ENCODE peak calls at places on chromosomes 2 and 18, in eight cellular contexts. C is cardiac muscle cell; U is CD8-positive, alpha-beta memory T cell; V is Caki2; H is stimulated activated CD4-positive, alpha-beta T cell treated with anti-CD3 and anti-CD28 coated beads, Interleukin-1b, Interleukin-23, amount 100 ng/mL, for 1 hour; Z is NCI-H1105; G is activated naive CD8-positive, alpha-beta T cell treated with anti-CD3 and anti-CD28 coated beads, Interleukin-2, amount 50 U/mL, for 24 hours; Y is left cardiac atrium. Q is an unnamed sample.

GRCh38 chr2:182862003-182862402 is 4.4 kb downstream of the FRZB start:
- DNase-seq in V (no peak), Z (no peak), Y (peak; percentile 32), U (no peak), H (no peak), C (no peak), G (no peak), Q (no peak)

GRCh38 chr2:239878686-239879085 is 146.5 kb downstream of the NDUFA10 start:
- DNase-seq in H (no peak), G (no peak), C (no peak), U (no peak), Y (no peak), Z (no peak), V (no peak), Q (no peak)

GRCh38 chr18:13112982-13113381 is 105.6 kb upstream of the LDLRAD4 start:
- DNase-seq in U (no peak), G (no peak), C (peak; percentile 72), Y (peak; percentile 84), H (no peak), Z (no peak), V (no peak), Q (no peak)

GRCh38 chr2:219277703-219278654 is 1.2 kb upstream of the DNAJB2 start:
- DNase-seq in C (peak; percentile 82), H (peak; percentile 42), G (peak; percentile 82), U (peak; percentile 66), V (peak; percentile 82), Y (peak; percentile 76), Z (peak; percentile 57), Q (peak; percentile 31)

GRCh38 chr2:104658149-104658839 is 195.6 kb upstream of the POU3F3 start:
- DNase-seq in U (no peak), H (no peak), V (no peak), C (peak; percentile 16), Y (peak; percentile 88), Z (no peak), G (peak; percentile 11), Q (no peak)

GRCh38 chr2:234957533-234958135 is 5.8 kb downstream of the SH3BP4 start:
- DNase-seq in U (no peak), G (no peak), Y (no peak), V (no peak), C (peak; percentile 67), H (no peak), Z (no peak), Q (no peak)

GRCh38 chr2:168773719-168774521 is 28.5 kb upstream of the NOSTRIN start:
- DNase-seq in C (peak; percentile 89), V (peak; percentile 34), H (no peak), Y (peak; percentile 62), Z (peak; percentile 6), G (peak; percentile 37), U (no peak), Q (no peak)

GRCh38 chr2:156476516-156477206 is 40.5 kb downstream of the GPD2 start:
- DNase-seq in G (no peak), U (no peak), H (no peak), V (no peak), Z (no peak), C (peak; percentile 80), Y (no peak), Q (no peak)

GRCh38 chr2:10235099-10235908 is 67.4 kb upstream of the HPCAL1 start:
- DNase-seq in U (no peak), C (peak; percentile 37), Z (no peak), V (no peak), H (no peak), G (no peak), Y (no peak), Q (no peak)

GRCh38 chr2:162058973-162059668 is 14.9 kb downstream of the DPP4 start:
- DNase-seq in C (peak; percentile 24), Z (no peak), V (peak; percentile 66), Y (no peak), U (no peak), G (no peak), H (no peak), Q (no peak)

GRCh38 chr2:224362094-224362493 is 39.8 kb downstream of the FAM124B start:
- DNase-seq in H (no peak), G (no peak), V (no peak), Z (no peak), U (no peak), C (no peak), Y (no peak), Q (no peak)

GRCh38 chr2:237390235-237390634 is 23.7 kb downstream of the COL6A3 start:
- DNase-seq in V (no peak), H (no peak), Z (no peak), Y (no peak), C (no peak), G (no peak), U (no peak), Q (no peak)

GRCh38 chr2:85435220-85435958 is 16.9 kb downstream of the SH2D6 start:
- DNase-seq in Y (no peak), G (no peak), U (no peak), H (no peak), Z (no peak), C (no peak), V (peak; percentile 74), Q (no peak)

GRCh38 chr2:113061896-113062770 is 3.1 kb downstream of the IL36RN start:
- DNase-seq in Y (no peak), H (no peak), C (no peak), G (no peak), Z (no peak), V (no peak), U (no peak), Q (no peak)

GRCh38 chr2:132640116-132640515 is 29.9 kb downstream of the LYPD1 start:
- DNase-seq in Y (no peak), U (no peak), C (no peak), H (no peak), G (no peak), V (no peak), Z (no peak), Q (no peak)

GRCh38 chr2:38653715-38654494 is 12.0 kb upstream of the GALM start:
- DNase-seq in V (no peak), Y (no peak), G (peak; percentile 74), U (peak; percentile 25), Z (no peak), C (no peak), H (peak; percentile 33), Q (no peak)

GRCh38 chr2:129768485-129769258 is 210.8 kb upstream of the RAB6C start:
- DNase-seq in C (no peak), V (no peak), Z (no peak), G (no peak), U (no peak), H (no peak), Y (no peak), Q (no peak)

GRCh38 chr2:109144721-109145120 is 15.7 kb downstream of the SH3RF3 start:
- DNase-seq in G (no peak), C (no peak), V (no peak), Y (no peak), U (no peak), Z (no peak), H (no peak), Q (no peak)

GRCh38 chr2:120765911-120766757 is 30.5 kb downstream of the GLI2 start:
- DNase-seq in V (peak; percentile 29), U (no peak), Y (peak; percentile 88), H (no peak), Z (no peak), C (peak; percentile 99), G (no peak), Q (no peak)

GRCh38 chr2:44895061-44895460 is 46.4 kb upstream of the SIX3 start:
- DNase-seq in G (no peak), U (no peak), H (no peak), V (peak; percentile 32), C (no peak), Z (no peak), Y (no peak), Q (no peak)

GRCh38 chr2:13581471-13581870 is 864.7 kb downstream of the TRIB2 start:
- DNase-seq in H (no peak), Z (no peak), G (no peak), C (no peak), Y (no peak), U (no peak), V (no peak), Q (no peak)

GRCh38 chr2:113390133-113390849 is 47.2 kb upstream of the ZNG1B start:
- DNase-seq in G (peak; percentile 50), Y (peak; percentile 31), C (peak; percentile 83), H (peak; percentile 19), U (peak; percentile 45), Z (no peak), V (peak; percentile 85), Q (no peak)

GRCh38 chr2:145593991-145594702 is 1074.2 kb upstream of the ZEB2 start:
- DNase-seq in C (peak; percentile 84), Y (no peak), V (peak; percentile 30), H (no peak), G (no peak), U (no peak), Z (no peak), Q (no peak)

GRCh38 chr2:203021986-203022385 is 7.3 kb downstream of the NBEAL1 start:
- DNase-seq in Z (no peak), Y (no peak), C (peak; percentile 33), U (no peak), V (no peak), G (no peak), H (no peak), Q (no peak)

GRCh38 chr2:64018715-64019082 is 529 bp downstream of the VPS54 start:
- DNase-seq in C (no peak), V (peak; percentile 72), G (no peak), U (no peak), Y (peak; percentile 63), H (peak; percentile 5), Z (no peak), Q (no peak)